ENCODE peak calls at places on chromosomes 1 and 21, in seven cellular contexts. One of them, this sample, is unnamed.

GRCh38 chr1:31055501-31055900 is 10.0 kb downstream of the PUM1 start:
- DNase-seq in heart left ventricle: no peak
- DNase-seq in GM13976: no peak
- DNase-seq in coronary artery: no peak
- DNase-seq in fibroblast of mammary gland: no peak
- DNase-seq in WTC11: no peak
- DNase-seq in choroid plexus epithelial cell: no peak
- DNase-seq in this sample: no peak

GRCh38 chr1:220217383-220217988 is 54.8 kb downstream of the RAB3GAP2 start:
- DNase-seq in heart left ventricle: no peak
- DNase-seq in GM13976: no peak
- DNase-seq in coronary artery: no peak
- DNase-seq in fibroblast of mammary gland: no peak
- DNase-seq in WTC11: no peak
- DNase-seq in choroid plexus epithelial cell: peak
- DNase-seq in this sample: no peak

GRCh38 chr1:220484135-220484534 is 43.8 kb upstream of the MARK1 start:
- DNase-seq in heart left ventricle: no peak
- DNase-seq in GM13976: no peak
- DNase-seq in coronary artery: no peak
- DNase-seq in fibroblast of mammary gland: peak
- DNase-seq in WTC11: no peak
- DNase-seq in choroid plexus epithelial cell: no peak
- DNase-seq in this sample: no peak

GRCh38 chr1:52786148-52786547 is 56.4 kb upstream of the ZYG11A start:
- DNase-seq in heart left ventricle: no peak
- DNase-seq in GM13976: no peak
- DNase-seq in coronary artery: no peak
- DNase-seq in fibroblast of mammary gland: peak
- DNase-seq in WTC11: no peak
- DNase-seq in choroid plexus epithelial cell: no peak
- DNase-seq in this sample: no peak

GRCh38 chr21:33894736-33895288 is 20.8 kb downstream of the ATP5PO start:
- DNase-seq in heart left ventricle: peak
- DNase-seq in GM13976: peak
- DNase-seq in coronary artery: peak
- DNase-seq in fibroblast of mammary gland: peak
- DNase-seq in WTC11: peak
- DNase-seq in choroid plexus epithelial cell: peak
- DNase-seq in this sample: peak

GRCh38 chr1:247578946-247579460 is 9.2 kb upstream of the OR2G2 start:
- DNase-seq in heart left ventricle: no peak
- DNase-seq in GM13976: no peak
- DNase-seq in coronary artery: no peak
- DNase-seq in fibroblast of mammary gland: no peak
- DNase-seq in WTC11: no peak
- DNase-seq in choroid plexus epithelial cell: no peak
- DNase-seq in this sample: no peak

GRCh38 chr1:7299329-7299799 is 471.7 kb upstream of the VAMP3 start:
- DNase-seq in heart left ventricle: peak
- DNase-seq in GM13976: no peak
- DNase-seq in coronary artery: no peak
- DNase-seq in fibroblast of mammary gland: peak
- DNase-seq in WTC11: no peak
- DNase-seq in choroid plexus epithelial cell: peak
- DNase-seq in this sample: peak

GRCh38 chr21:24225432-24225831 is 1381.8 kb downstream of the MRPL39 start:
- DNase-seq in heart left ventricle: no peak
- DNase-seq in GM13976: no peak
- DNase-seq in coronary artery: no peak
- DNase-seq in fibroblast of mammary gland: peak
- DNase-seq in WTC11: no peak
- DNase-seq in choroid plexus epithelial cell: peak
- DNase-seq in this sample: no peak

GRCh38 chr1:202801169-202801568 is 7.1 kb downstream of the KDM5B start:
- DNase-seq in heart left ventricle: no peak
- DNase-seq in GM13976: no peak
- DNase-seq in coronary artery: no peak
- DNase-seq in fibroblast of mammary gland: no peak
- DNase-seq in WTC11: no peak
- DNase-seq in choroid plexus epithelial cell: no peak
- DNase-seq in this sample: no peak

GRCh38 chr1:239421810-239422209 is 35.4 kb downstream of the CHRM3 start:
- DNase-seq in heart left ventricle: no peak
- DNase-seq in GM13976: no peak
- DNase-seq in coronary artery: no peak
- DNase-seq in fibroblast of mammary gland: no peak
- DNase-seq in WTC11: no peak
- DNase-seq in choroid plexus epithelial cell: no peak
- DNase-seq in this sample: no peak

GRCh38 chr1:22588899-22589422 is 25.7 kb downstream of the EPHA8 start:
- DNase-seq in heart left ventricle: no peak
- DNase-seq in GM13976: no peak
- DNase-seq in coronary artery: no peak
- DNase-seq in fibroblast of mammary gland: no peak
- DNase-seq in WTC11: no peak
- DNase-seq in choroid plexus epithelial cell: no peak
- DNase-seq in this sample: no peak

GRCh38 chr1:196677781-196678509 is 26.1 kb downstream of the CFH start:
- DNase-seq in heart left ventricle: no peak
- DNase-seq in GM13976: no peak
- DNase-seq in coronary artery: no peak
- DNase-seq in fibroblast of mammary gland: no peak
- DNase-seq in WTC11: no peak
- DNase-seq in choroid plexus epithelial cell: peak
- DNase-seq in this sample: no peak

GRCh38 chr1:20483833-20484525 is 2.0 kb downstream of the CAMK2N1 start:
- DNase-seq in heart left ventricle: peak
- DNase-seq in GM13976: no peak
- DNase-seq in coronary artery: no peak
- DNase-seq in fibroblast of mammary gland: no peak
- DNase-seq in WTC11: peak
- DNase-seq in choroid plexus epithelial cell: no peak
- DNase-seq in this sample: no peak

GRCh38 chr1:53543130-53543770 is 84.1 kb downstream of the DMRTB1 start:
- DNase-seq in heart left ventricle: peak
- DNase-seq in GM13976: no peak
- DNase-seq in coronary artery: no peak
- DNase-seq in fibroblast of mammary gland: no peak
- DNase-seq in WTC11: no peak
- DNase-seq in choroid plexus epithelial cell: no peak
- DNase-seq in this sample: no peak

GRCh38 chr1:166974647-166975345 is 544 bp downstream of the ILDR2 start:
- DNase-seq in heart left ventricle: no peak
- DNase-seq in GM13976: peak
- DNase-seq in coronary artery: no peak
- DNase-seq in fibroblast of mammary gland: no peak
- DNase-seq in WTC11: no peak
- DNase-seq in choroid plexus epithelial cell: no peak
- DNase-seq in this sample: no peak

GRCh38 chr1:9248341-9249262 is 14.0 kb downstream of the H6PD start:
- DNase-seq in heart left ventricle: no peak
- DNase-seq in GM13976: no peak
- DNase-seq in coronary artery: no peak
- DNase-seq in fibroblast of mammary gland: no peak
- DNase-seq in WTC11: no peak
- DNase-seq in choroid plexus epithelial cell: no peak
- DNase-seq in this sample: no peak

GRCh38 chr1:66917476-66917875 is 7.2 kb downstream of the DNAI4 start:
- DNase-seq in heart left ventricle: no peak
- DNase-seq in GM13976: no peak
- DNase-seq in coronary artery: no peak
- DNase-seq in fibroblast of mammary gland: no peak
- DNase-seq in WTC11: no peak
- DNase-seq in choroid plexus epithelial cell: no peak
- DNase-seq in this sample: no peak

GRCh38 chr1:92599184-92599583 is 112.5 kb upstream of the GFI1 start:
- DNase-seq in heart left ventricle: no peak
- DNase-seq in GM13976: peak
- DNase-seq in coronary artery: no peak
- DNase-seq in fibroblast of mammary gland: peak
- DNase-seq in WTC11: no peak
- DNase-seq in choroid plexus epithelial cell: peak
- DNase-seq in this sample: no peak

GRCh38 chr1:24980836-24981631 is 51.0 kb upstream of the RUNX3 start:
- DNase-seq in heart left ventricle: no peak
- DNase-seq in GM13976: no peak
- DNase-seq in coronary artery: no peak
- DNase-seq in fibroblast of mammary gland: no peak
- DNase-seq in WTC11: no peak
- DNase-seq in choroid plexus epithelial cell: no peak
- DNase-seq in this sample: no peak

GRCh38 chr1:23736437-23737134 is 6.7 kb upstream of the ELOA start:
- DNase-seq in heart left ventricle: no peak
- DNase-seq in GM13976: no peak
- DNase-seq in coronary artery: no peak
- DNase-seq in fibroblast of mammary gland: no peak
- DNase-seq in WTC11: no peak
- DNase-seq in choroid plexus epithelial cell: no peak
- DNase-seq in this sample: no peak

GRCh38 chr1:24418898-24419628 is 3.5 kb downstream of the NIPAL3 start:
- DNase-seq in heart left ventricle: no peak
- DNase-seq in GM13976: no peak
- DNase-seq in coronary artery: no peak
- DNase-seq in fibroblast of mammary gland: peak
- DNase-seq in WTC11: no peak
- DNase-seq in choroid plexus epithelial cell: peak
- DNase-seq in this sample: no peak

GRCh38 chr1:54549181-54549924 is 1.3 kb downstream of the ACOT11 start:
- DNase-seq in heart left ventricle: peak
- DNase-seq in GM13976: peak
- DNase-seq in coronary artery: no peak
- DNase-seq in fibroblast of mammary gland: no peak
- DNase-seq in WTC11: no peak
- DNase-seq in choroid plexus epithelial cell: no peak
- DNase-seq in this sample: no peak

GRCh38 chr1:73910466-73910865 is 287.5 kb downstream of the LRRIQ3 start:
- DNase-seq in heart left ventricle: no peak
- DNase-seq in GM13976: no peak
- DNase-seq in coronary artery: no peak
- DNase-seq in fibroblast of mammary gland: no peak
- DNase-seq in WTC11: no peak
- DNase-seq in choroid plexus epithelial cell: no peak
- DNase-seq in this sample: no peak

GRCh38 chr1:209248649-209249279 is 334.8 kb upstream of the CAMK1G start:
- DNase-seq in heart left ventricle: no peak
- DNase-seq in GM13976: peak
- DNase-seq in coronary artery: no peak
- DNase-seq in fibroblast of mammary gland: peak
- DNase-seq in WTC11: peak
- DNase-seq in choroid plexus epithelial cell: peak
- DNase-seq in this sample: peak

GRCh38 chr1:175079338-175079737 is 11.7 kb downstream of the TNN start:
- DNase-seq in heart left ventricle: no peak
- DNase-seq in GM13976: no peak
- DNase-seq in coronary artery: no peak
- DNase-seq in fibroblast of mammary gland: no peak
- DNase-seq in WTC11: no peak
- DNase-seq in choroid plexus epithelial cell: no peak
- DNase-seq in this sample: no peak

GRCh38 chr1:17678011-17678410 is 77.1 kb upstream of the ACTL8 start:
- DNase-seq in heart left ventricle: no peak
- DNase-seq in GM13976: no peak
- DNase-seq in coronary artery: no peak
- DNase-seq in fibroblast of mammary gland: no peak
- DNase-seq in WTC11: no peak
- DNase-seq in choroid plexus epithelial cell: no peak
- DNase-seq in this sample: no peak

GRCh38 chr1:30977105-30977504 is 68.5 kb upstream of the SDC3 start:
- DNase-seq in heart left ventricle: no peak
- DNase-seq in GM13976: no peak
- DNase-seq in coronary artery: no peak
- DNase-seq in fibroblast of mammary gland: peak
- DNase-seq in WTC11: no peak
- DNase-seq in choroid plexus epithelial cell: peak
- DNase-seq in this sample: no peak

GRCh38 chr1:64570267-64570666 is 100.3 kb downstream of the CACHD1 start:
- DNase-seq in heart left ventricle: no peak
- DNase-seq in GM13976: no peak
- DNase-seq in coronary artery: no peak
- DNase-seq in fibroblast of mammary gland: no peak
- DNase-seq in WTC11: no peak
- DNase-seq in choroid plexus epithelial cell: no peak
- DNase-seq in this sample: no peak
- TF ChIP-seq CTCF in heart left ventricle: no peak
- TF ChIP-seq CTCF in GM13976: no peak
- TF ChIP-seq CTCF in coronary artery: no peak
- TF ChIP-seq CTCF in fibroblast of mammary gland: no peak
- TF ChIP-seq CTCF in WTC11: no peak
- TF ChIP-seq CTCF in choroid plexus epithelial cell: no peak
- TF ChIP-seq CTCF in this sample: no peak

GRCh38 chr21:44875341-44875740 is 1.9 kb upstream of the PTTG1IP start:
- DNase-seq in heart left ventricle: peak
- DNase-seq in GM13976: no peak
- DNase-seq in coronary artery: no peak
- DNase-seq in fibroblast of mammary gland: peak
- DNase-seq in WTC11: no peak
- DNase-seq in choroid plexus epithelial cell: peak
- DNase-seq in this sample: peak
- TF ChIP-seq CTCF in heart left ventricle: peak
- TF ChIP-seq CTCF in GM13976: peak
- TF ChIP-seq CTCF in coronary artery: no peak
- TF ChIP-seq CTCF in fibroblast of mammary gland: peak
- TF ChIP-seq CTCF in WTC11: no peak
- TF ChIP-seq CTCF in choroid plexus epithelial cell: peak
- TF ChIP-seq CTCF in this sample: peak

DNA sequence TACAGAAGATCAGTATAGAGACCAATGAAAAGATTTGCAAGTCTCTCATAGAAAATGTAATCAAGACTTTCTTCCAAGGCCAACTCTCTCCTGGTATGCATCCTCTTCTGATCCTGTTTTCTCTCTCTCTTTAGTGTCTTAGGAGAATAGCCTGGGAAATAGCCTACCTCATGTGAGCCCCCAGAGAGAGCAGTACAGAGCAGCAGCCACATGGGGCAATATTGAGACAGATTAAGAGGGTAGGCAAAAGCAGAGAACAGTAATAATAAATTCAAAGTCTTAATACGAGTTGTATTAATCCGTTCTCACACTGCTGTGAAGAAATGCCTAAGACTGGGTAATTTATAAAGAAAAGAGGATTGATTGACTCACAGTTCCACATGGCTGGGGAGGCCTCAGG is 61.4 kb downstream of the RNASEL start:
- DNase-seq in heart left ventricle: no peak
- DNase-seq in GM13976: no peak
- DNase-seq in coronary artery: no peak
- DNase-seq in fibroblast of mammary gland: peak
- DNase-seq in WTC11: no peak
- DNase-seq in choroid plexus epithelial cell: no peak
- DNase-seq in this sample: no peak
- TF ChIP-seq CTCF in heart left ventricle: no peak
- TF ChIP-seq CTCF in GM13976: no peak
- TF ChIP-seq CTCF in coronary artery: no peak
- TF ChIP-seq CTCF in fibroblast of mammary gland: peak
- TF ChIP-seq CTCF in WTC11: no peak
- TF ChIP-seq CTCF in choroid plexus epithelial cell: peak
- TF ChIP-seq CTCF in this sample: no peak

GRCh38 chr1:243287652-243288051 is 31.8 kb downstream of the SDCCAG8 start:
- DNase-seq in heart left ventricle: no peak
- DNase-seq in GM13976: peak
- DNase-seq in coronary artery: no peak
- DNase-seq in fibroblast of mammary gland: peak
- DNase-seq in WTC11: no peak
- DNase-seq in choroid plexus epithelial cell: peak
- DNase-seq in this sample: peak
- TF ChIP-seq CTCF in heart left ventricle: no peak
- TF ChIP-seq CTCF in GM13976: no peak
- TF ChIP-seq CTCF in coronary artery: no peak
- TF ChIP-seq CTCF in fibroblast of mammary gland: no peak
- TF ChIP-seq CTCF in WTC11: no peak
- TF ChIP-seq CTCF in choroid plexus epithelial cell: no peak
- TF ChIP-seq CTCF in this sample: no peak

GRCh38 chr1:183484254-183484653 is 12.0 kb downstream of the SMG7 start:
- DNase-seq in heart left ventricle: no peak
- DNase-seq in GM13976: no peak
- DNase-seq in coronary artery: no peak
- DNase-seq in fibroblast of mammary gland: no peak
- DNase-seq in WTC11: no peak
- DNase-seq in choroid plexus epithelial cell: peak
- DNase-seq in this sample: no peak
- TF ChIP-seq CTCF in heart left ventricle: no peak
- TF ChIP-seq CTCF in GM13976: no peak
- TF ChIP-seq CTCF in coronary artery: no peak
- TF ChIP-seq CTCF in fibroblast of mammary gland: no peak
- TF ChIP-seq CTCF in WTC11: no peak
- TF ChIP-seq CTCF in choroid plexus epithelial cell: peak
- TF ChIP-seq CTCF in this sample: no peak